ENCODE peak calls at places on chromosomes 16 and 17, in seven cellular contexts. E is activated CD8-positive, alpha-beta T cell treated with anti-CD3 and anti-CD28 coated beads for 36 hours; C is MCF 10A; N is GM12865; U is fibroblast of the aortic adventitia; S is omental fat pad; T is IMR-90. L is an unnamed sample.
A peak's percentile ranks its signal among the peaks of the same experiment; 100 is the strongest.

GRCh38 chr17:31068291-31068690 is 26.5 kb upstream of the NF1 start:
- DNase-seq in E (peak; percentile 86), C (peak; percentile 55), N (peak; percentile 67), U (no peak), S (no peak), T (peak; percentile 41), L (peak; percentile 30)

GRCh38 chr16:117381-118365 is 20.8 kb downstream of the NPRL3 start:
- DNase-seq in E (peak; percentile 72), C (peak; percentile 69), N (peak; percentile 69), U (peak; percentile 31), S (no peak), T (peak; percentile 20), L (peak; percentile 60)

GRCh38 chr17:71033336-71033735 is 864.0 kb downstream of the KCNJ2 start:
- DNase-seq in E (no peak), C (no peak), N (no peak), U (no peak), S (no peak), T (no peak), L (no peak)

GRCh38 chr17:28370035-28370743 is at the start of gene VTN:
- DNase-seq in E (no peak), C (peak; percentile 5), N (no peak), U (peak; percentile 76), S (no peak), T (peak; percentile 45), L (peak; percentile 33)

GRCh38 chr17:5282639-5283217 is 644 bp downstream of the RABEP1 start:
- DNase-seq in E (peak; percentile 49), C (peak; percentile 25), N (no peak), U (peak; percentile 19), S (no peak), T (no peak), L (no peak)

GRCh38 chr17:4877089-4877488 is 22.2 kb upstream of the C17orf107 start:
- DNase-seq in E (no peak), C (no peak), N (no peak), U (peak; percentile 16), S (no peak), T (no peak), L (no peak)

GRCh38 chr16:29307598-29308507 is 98.7 kb downstream of the NPIPB11 start:
- DNase-seq in E (no peak), C (no peak), N (no peak), U (peak; percentile 53), S (no peak), T (peak; percentile 79), L (no peak)

GRCh38 chr17:48024149-48025039 is 13.2 kb downstream of the COPZ2 start:
- DNase-seq in E (peak; percentile 67), C (peak; percentile 79), N (peak; percentile 50), U (peak; percentile 77), S (no peak), T (no peak), L (peak; percentile 44)

GRCh38 chr16:53057658-53058057 is 2.9 kb downstream of the CHD9 start:
- DNase-seq in E (no peak), C (no peak), N (peak; percentile 65), U (no peak), S (no peak), T (no peak), L (no peak)

GRCh38 chr17:78038748-78039288 is 80.3 kb downstream of the TNRC6C start:
- DNase-seq in E (no peak), C (peak; percentile 42), N (no peak), U (no peak), S (no peak), T (no peak), L (no peak)

GRCh38 chr17:68580236-68580903 is 20.8 kb downstream of the FAM20A start:
- DNase-seq in E (no peak), C (peak; percentile 64), N (no peak), U (peak; percentile 97), S (no peak), T (peak; percentile 17), L (no peak)

GRCh38 chr17:45229681-45230409 is 8.2 kb downstream of the FMNL1 start:
- DNase-seq in E (peak; percentile 87), C (no peak), N (peak; percentile 63), U (no peak), S (no peak), T (no peak), L (peak; percentile 31)

GRCh38 chr17:78736526-78737079 is 45.5 kb downstream of the CYTH1 start:
- DNase-seq in E (peak; percentile 74), C (peak; percentile 88), N (peak; percentile 93), U (peak; percentile 57), S (no peak), T (no peak), L (no peak)

GRCh38 chr16:63050391-63050790 is 1014.2 kb upstream of the CDH8 start:
- DNase-seq in E (no peak), C (no peak), N (no peak), U (no peak), S (no peak), T (no peak), L (no peak)

GRCh38 chr17:75647921-75648320 is 14.7 kb downstream of the SMIM5 start:
- DNase-seq in E (no peak), C (no peak), N (no peak), U (no peak), S (no peak), T (no peak), L (no peak)

GRCh38 chr17:45284176-45285140 is 22.6 kb upstream of the SPATA32 start:
- DNase-seq in E (peak; percentile 65), C (no peak), N (peak; percentile 61), U (no peak), S (no peak), T (no peak), L (no peak)

GRCh38 chr17:45648642-45649041 is 135.5 kb upstream of the CRHR1 start:
- DNase-seq in E (peak; percentile 19), C (no peak), N (no peak), U (no peak), S (no peak), T (no peak), L (no peak)

GRCh38 chr16:31134625-31135534 is 647 bp downstream of the PRSS8 start:
- DNase-seq in E (no peak), C (peak; percentile 88), N (no peak), U (no peak), S (no peak), T (no peak), L (no peak)

GRCh38 chr16:14199624-14200023 is 128.5 kb downstream of the MRTFB start:
- DNase-seq in E (no peak), C (no peak), N (no peak), U (peak; percentile 44), S (no peak), T (peak; percentile 27), L (no peak)

GRCh38 chr17:40839194-40839593 is 16.8 kb upstream of the KRT10 start:
- DNase-seq in E (no peak), C (no peak), N (no peak), U (no peak), S (no peak), T (no peak), L (no peak)

DNA sequence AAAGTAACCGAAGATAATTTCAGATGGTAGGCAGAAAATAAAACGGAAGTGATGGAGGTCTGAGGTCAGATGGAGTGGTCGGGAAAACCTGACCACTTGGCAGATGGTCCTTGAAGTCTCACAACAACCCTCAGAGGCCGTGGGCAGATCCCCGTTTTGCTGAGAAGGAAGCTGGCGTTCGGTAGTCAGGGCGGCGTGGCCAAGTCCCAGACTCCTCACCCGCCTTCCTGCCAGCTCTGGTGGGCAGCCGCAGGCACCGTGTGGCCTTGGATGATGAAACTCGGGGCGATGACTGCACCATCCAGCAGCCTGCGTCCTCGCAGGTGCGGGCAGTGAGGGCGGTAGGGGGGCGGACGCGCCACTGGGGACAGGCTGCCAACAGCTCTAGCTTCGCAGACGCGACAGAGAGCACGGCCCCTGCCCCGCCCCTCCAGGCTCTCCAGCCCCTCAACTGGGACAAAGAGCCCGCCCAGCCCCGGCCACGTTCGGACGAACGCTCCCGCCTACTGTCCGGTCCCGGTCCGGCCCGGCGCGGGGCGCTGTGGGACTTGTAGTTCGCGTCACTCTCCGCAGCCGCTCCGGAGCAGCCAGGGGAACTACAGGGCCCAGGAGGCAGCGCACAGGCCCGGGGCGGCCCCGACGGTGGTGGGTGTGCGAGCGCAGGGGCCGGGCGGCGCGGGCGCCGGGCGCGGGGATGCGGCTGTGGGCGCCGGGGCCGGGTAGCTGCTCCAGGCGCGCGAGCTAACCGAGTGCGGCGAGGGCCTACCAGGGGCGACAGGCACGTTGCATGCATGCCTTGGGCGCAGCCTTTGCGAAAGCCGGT is at the start of gene GPT2:
- DNase-seq in E (peak; percentile 91), C (peak; percentile 97), N (peak; percentile 96), U (peak; percentile 91), S (peak; percentile 85), T (peak; percentile 95), L (peak; percentile 99)
- TF ChIP-seq CTCF in E (no peak), C (peak; percentile 24), N (no peak), U (no peak), S (no peak), T (no peak), L (peak; percentile 24)

DNA sequence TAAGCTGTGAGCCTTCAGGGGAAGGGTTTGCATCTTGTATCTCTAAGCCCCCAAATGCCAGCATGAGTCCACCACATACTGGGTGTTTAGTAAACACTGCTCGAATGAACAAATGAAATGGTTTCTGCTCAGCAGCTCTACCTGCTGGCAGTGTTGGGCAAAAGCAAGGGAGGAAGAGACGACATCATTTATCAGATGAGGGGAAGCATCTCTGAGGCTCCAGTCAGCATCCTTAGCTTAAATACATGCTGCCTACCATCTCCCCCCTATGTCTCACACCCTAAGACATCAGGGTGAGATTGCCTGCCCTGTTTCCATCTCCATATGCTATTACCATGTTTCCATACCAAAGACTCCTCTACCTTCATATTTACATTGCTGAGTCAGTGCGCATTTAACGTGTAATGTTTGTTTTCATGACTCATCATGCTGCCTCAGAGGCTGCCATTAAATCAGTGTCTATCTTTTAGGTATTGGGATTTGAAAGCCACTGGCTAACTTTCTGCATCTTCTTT is 379.8 kb downstream of the UTP18 start:
- DNase-seq in E (peak; percentile 18), C (peak; percentile 69), N (peak; percentile 17), U (no peak), S (no peak), T (no peak), L (peak; percentile 27)
- TF ChIP-seq CTCF in E (peak; percentile 17), C (peak; percentile 41), N (peak; percentile 42), U (no peak), S (no peak), T (no peak), L (peak; percentile 25)

GRCh38 chr17:73371846-73372245 is 60.0 kb upstream of the CDC42EP4 start:
- DNase-seq in E (no peak), C (no peak), N (no peak), U (no peak), S (no peak), T (no peak), L (no peak)
- TF ChIP-seq CTCF in E (no peak), C (no peak), N (no peak), U (no peak), S (no peak), T (no peak), L (no peak)

DNA sequence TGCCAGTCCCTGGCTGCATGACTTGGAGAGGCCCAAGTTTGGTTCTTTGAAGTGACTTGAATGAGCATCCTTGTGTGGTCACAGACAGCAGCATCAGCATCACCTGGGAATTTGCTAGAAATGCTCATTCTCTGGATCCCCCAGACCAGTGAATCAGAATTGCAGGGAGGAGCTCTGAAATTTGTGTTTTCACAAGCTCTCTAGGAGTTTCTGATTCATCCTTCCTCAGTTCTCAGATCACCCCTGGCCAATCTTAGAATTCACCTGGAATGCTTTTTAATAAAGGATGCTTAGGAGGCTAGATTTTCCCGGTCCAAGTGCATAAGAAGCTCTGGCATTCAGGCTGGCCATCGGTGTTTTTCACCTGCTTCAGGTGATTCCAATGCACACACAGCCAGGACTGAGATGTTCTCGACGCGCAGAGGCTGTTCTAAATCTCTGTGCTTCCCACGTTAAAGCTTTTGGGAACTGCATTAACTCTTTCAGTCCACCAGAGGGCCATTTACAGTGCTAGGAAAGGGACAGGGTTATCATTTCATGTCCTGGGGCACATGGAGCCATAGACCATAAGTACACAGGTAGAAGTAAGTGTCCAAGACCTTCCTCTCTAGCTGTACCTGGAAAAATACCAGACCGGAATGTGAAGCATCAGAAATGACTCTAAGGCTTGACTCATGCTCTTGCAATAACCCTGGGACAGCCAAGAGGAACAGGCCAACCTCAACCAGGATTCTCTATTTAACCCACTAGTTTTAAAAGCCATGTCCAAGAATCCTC is 85.7 kb upstream of the XYLT1 start:
- DNase-seq in E (peak; percentile 6), C (peak; percentile 67), N (peak; percentile 33), U (peak; percentile 36), S (no peak), T (peak; percentile 33), L (no peak)
- TF ChIP-seq CTCF in E (peak; percentile 64), C (no peak), N (peak; percentile 59), U (peak; percentile 74), S (no peak), T (peak; percentile 58), L (peak; percentile 89)